ENCODE peak calls at places on chromosomes 2 and 18, in ten cellular contexts. J is C1 segment of cervical spinal cord, H is stomach, P is neural crest cell, L is pons, C is DND-41, T is skeletal muscle cell, M is mesothelial cell of epicardium, E is endothelial cell, R is cerebellar cortex. Q is an unnamed sample.

GRCh38 chr2:196379600-196379999 is 208.2 kb upstream of the STK17B start:
- DNase-seq in J (no peak), H (no peak), P (no peak), L (no peak), C (no peak), T (no peak), M (no peak), E (no peak), R (no peak), Q (no peak)

GRCh38 chr2:209671280-209671679 is 100.4 kb upstream of the UNC80 start:
- DNase-seq in J (no peak), H (no peak), P (no peak), L (peak; percentile 53), C (no peak), T (no peak), M (no peak), E (no peak), R (peak; percentile 74), Q (no peak)

GRCh38 chr2:207840101-207840500 is 70.4 kb upstream of the FZD5 start:
- DNase-seq in J (no peak), H (no peak), P (no peak), L (no peak), C (no peak), T (no peak), M (no peak), E (no peak), R (no peak), Q (no peak)

GRCh38 chr2:40259900-40260299 is 192.0 kb downstream of the SLC8A1 start:
- DNase-seq in J (no peak), H (no peak), P (no peak), L (no peak), C (no peak), T (no peak), M (no peak), E (no peak), R (no peak), Q (no peak)

GRCh38 chr2:64376926-64377325 is 77.0 kb upstream of the LGALSL start:
- DNase-seq in J (no peak), H (no peak), P (no peak), L (no peak), C (no peak), T (no peak), M (no peak), E (no peak), R (no peak), Q (no peak)

GRCh38 chr2:27920148-27920885 is 29.8 kb downstream of the BABAM2 start:
- DNase-seq in J (no peak), H (no peak), P (no peak), L (peak; percentile 70), C (no peak), T (peak; percentile 40), M (no peak), E (no peak), R (no peak), Q (peak; percentile 16)

GRCh38 chr18:36688020-36688965 is 140.5 kb downstream of the TPGS2 start:
- DNase-seq in J (no peak), H (peak; percentile 65), P (peak; percentile 70), L (peak; percentile 75), C (peak; percentile 64), T (no peak), M (peak; percentile 79), E (peak; percentile 78), R (peak; percentile 59), Q (peak; percentile 45)

GRCh38 chr2:119025762-119026351 is 83.9 kb downstream of the MARCO start:
- DNase-seq in J (no peak), H (no peak), P (no peak), L (no peak), C (no peak), T (no peak), M (no peak), E (no peak), R (no peak), Q (no peak)

GRCh38 chr2:54107903-54108615 is 7.4 kb upstream of the ACYP2 start:
- DNase-seq in J (no peak), H (no peak), P (no peak), L (peak; percentile 37), C (no peak), T (no peak), M (no peak), E (no peak), R (peak; percentile 55), Q (no peak)

GRCh38 chr2:164784376-164784775 is 57.2 kb downstream of the COBLL1 start:
- DNase-seq in J (no peak), H (no peak), P (no peak), L (no peak), C (no peak), T (no peak), M (no peak), E (peak; percentile 48), R (no peak), Q (no peak)

GRCh38 chr2:175730025-175730424 is 272.0 kb downstream of the LNPK start:
- DNase-seq in J (no peak), H (no peak), P (no peak), L (no peak), C (no peak), T (no peak), M (no peak), E (no peak), R (no peak), Q (no peak)

GRCh38 chr2:31051213-31052185 is 86.7 kb downstream of the GALNT14 start:
- DNase-seq in J (no peak), H (no peak), P (no peak), L (no peak), C (no peak), T (no peak), M (no peak), E (no peak), R (no peak), Q (no peak)

GRCh38 chr18:53698907-53699306 is 525.6 kb downstream of the MBD2 start:
- DNase-seq in J (no peak), H (peak; percentile 52), P (peak; percentile 29), L (peak; percentile 62), C (no peak), T (no peak), M (no peak), E (peak; percentile 56), R (peak; percentile 15), Q (peak; percentile 24)

GRCh38 chr18:10851824-10852225 is 297.5 kb downstream of the PIEZO2 start:
- DNase-seq in J (no peak), H (no peak), P (no peak), L (peak; percentile 83), C (no peak), T (peak; percentile 11), M (no peak), E (no peak), R (peak; percentile 39), Q (peak; percentile 31)

GRCh38 chr2:150762571-150762970 is 275.1 kb upstream of the RND3 start:
- DNase-seq in J (no peak), H (no peak), P (no peak), L (no peak), C (no peak), T (no peak), M (no peak), E (no peak), R (no peak), Q (no peak)

GRCh38 chr2:158024288-158024898 is 77.3 kb upstream of the UPP2 start:
- DNase-seq in J (no peak), H (peak; percentile 54), P (peak; percentile 58), L (peak; percentile 54), C (peak; percentile 50), T (no peak), M (no peak), E (peak; percentile 62), R (peak; percentile 66), Q (peak; percentile 21)

GRCh38 chr2:177783835-177784448 is 288.6 kb downstream of the PDE11A start:
- DNase-seq in J (no peak), H (no peak), P (no peak), L (no peak), C (peak; percentile 49), T (peak; percentile 69), M (no peak), E (no peak), R (no peak), Q (peak; percentile 31)

GRCh38 chr2:112985090-112985489 is 7.3 kb downstream of the IL36G start:
- DNase-seq in J (no peak), H (no peak), P (no peak), L (no peak), C (peak; percentile 25), T (no peak), M (no peak), E (no peak), R (no peak), Q (no peak)

Q was measured in stromal cell of bone marrow.